ENCODE peak calls at places on chromosome 2, in eight cellular contexts. One of them, this sample, is unnamed.

GRCh38 chr2:68766378-68766845 is 31.8 kb downstream of the ARHGAP25 start:
- DNase-seq in A549: no peak
- DNase-seq in IMR-90: peak
- DNase-seq in stomach: peak
- DNase-seq in AG04450: no peak
- DNase-seq in heart left ventricle: peak
- DNase-seq in HCT116: no peak
- DNase-seq in ovary: peak
- DNase-seq in this sample: no peak

GRCh38 chr2:122469147-122469546 is 713.7 kb downstream of the TSN start:
- DNase-seq in AG04450: no peak
- DNase-seq in IMR-90: no peak
- DNase-seq in stomach: no peak
- DNase-seq in HCT116: no peak
- DNase-seq in ovary: no peak
- DNase-seq in A549: no peak
- DNase-seq in heart left ventricle: no peak
- DNase-seq in this sample: no peak

GRCh38 chr2:189466656-189467055 is 25.4 kb downstream of the WDR75 start:
- DNase-seq in stomach: no peak
- DNase-seq in IMR-90: peak
- DNase-seq in AG04450: peak
- DNase-seq in ovary: no peak
- DNase-seq in A549: peak
- DNase-seq in heart left ventricle: no peak
- DNase-seq in HCT116: no peak
- DNase-seq in this sample: peak

GRCh38 chr2:122100371-122101150 is 345.1 kb downstream of the TSN start:
- DNase-seq in IMR-90: peak
- DNase-seq in HCT116: no peak
- DNase-seq in heart left ventricle: no peak
- DNase-seq in A549: no peak
- DNase-seq in stomach: no peak
- DNase-seq in AG04450: no peak
- DNase-seq in ovary: no peak
- DNase-seq in this sample: no peak

GRCh38 chr2:48457227-48457626 is 72.7 kb upstream of the STON1 start:
- DNase-seq in AG04450: no peak
- DNase-seq in ovary: no peak
- DNase-seq in stomach: no peak
- DNase-seq in A549: no peak
- DNase-seq in heart left ventricle: no peak
- DNase-seq in HCT116: no peak
- DNase-seq in IMR-90: no peak
- DNase-seq in this sample: no peak

GRCh38 chr2:30683240-30683956 is 123.8 kb downstream of the CAPN13 start:
- DNase-seq in ovary: no peak
- DNase-seq in AG04450: no peak
- DNase-seq in A549: no peak
- DNase-seq in stomach: no peak
- DNase-seq in heart left ventricle: no peak
- DNase-seq in IMR-90: no peak
- DNase-seq in HCT116: no peak
- DNase-seq in this sample: no peak

GRCh38 chr2:45190481-45190880 is 181.2 kb upstream of the SIX2 start:
- DNase-seq in heart left ventricle: no peak
- DNase-seq in A549: no peak
- DNase-seq in HCT116: no peak
- DNase-seq in IMR-90: peak
- DNase-seq in AG04450: no peak
- DNase-seq in stomach: no peak
- DNase-seq in ovary: no peak
- DNase-seq in this sample: no peak

GRCh38 chr2:109715302-109715937 is 78.7 kb upstream of the RGPD5 start:
- DNase-seq in IMR-90: no peak
- DNase-seq in AG04450: no peak
- DNase-seq in stomach: peak
- DNase-seq in ovary: peak
- DNase-seq in HCT116: no peak
- DNase-seq in A549: no peak
- DNase-seq in heart left ventricle: no peak
- DNase-seq in this sample: no peak

GRCh38 chr2:191566347-191566746 is 111.6 kb upstream of the NABP1 start:
- DNase-seq in A549: peak
- DNase-seq in AG04450: peak
- DNase-seq in stomach: peak
- DNase-seq in IMR-90: peak
- DNase-seq in heart left ventricle: peak
- DNase-seq in ovary: no peak
- DNase-seq in HCT116: peak
- DNase-seq in this sample: peak

GRCh38 chr2:2013476-2013875 is 269.2 kb upstream of the PXDN start:
- DNase-seq in stomach: no peak
- DNase-seq in IMR-90: no peak
- DNase-seq in HCT116: no peak
- DNase-seq in AG04450: no peak
- DNase-seq in ovary: no peak
- DNase-seq in heart left ventricle: no peak
- DNase-seq in A549: no peak
- DNase-seq in this sample: no peak

GRCh38 chr2:134446431-134447091 is 192.7 kb downstream of the MGAT5 start:
- DNase-seq in heart left ventricle: no peak
- DNase-seq in A549: no peak
- DNase-seq in HCT116: no peak
- DNase-seq in ovary: no peak
- DNase-seq in AG04450: peak
- DNase-seq in IMR-90: peak
- DNase-seq in stomach: no peak
- DNase-seq in this sample: peak

GRCh38 chr2:200588076-200588678 is 2.4 kb downstream of the AOX1 start:
- DNase-seq in heart left ventricle: no peak
- DNase-seq in AG04450: no peak
- DNase-seq in stomach: no peak
- DNase-seq in ovary: no peak
- DNase-seq in HCT116: no peak
- DNase-seq in IMR-90: no peak
- DNase-seq in A549: no peak
- DNase-seq in this sample: no peak
- H3K4me3 ChIP-seq in heart left ventricle: no peak
- H3K4me3 ChIP-seq in AG04450: no peak
- H3K4me3 ChIP-seq in stomach: peak
- H3K4me3 ChIP-seq in ovary: no peak
- H3K4me3 ChIP-seq in HCT116: no peak
- H3K4me3 ChIP-seq in IMR-90: no peak
- H3K4me3 ChIP-seq in A549: no peak
- H3K4me3 ChIP-seq in this sample: peak

GRCh38 chr2:177783835-177784448 is 288.6 kb downstream of the PDE11A start:
- DNase-seq in AG04450: no peak
- DNase-seq in HCT116: no peak
- DNase-seq in stomach: no peak
- DNase-seq in ovary: no peak
- DNase-seq in IMR-90: peak
- DNase-seq in A549: no peak
- DNase-seq in heart left ventricle: no peak
- DNase-seq in this sample: peak
- H3K4me3 ChIP-seq in AG04450: no peak
- H3K4me3 ChIP-seq in HCT116: no peak
- H3K4me3 ChIP-seq in stomach: no peak
- H3K4me3 ChIP-seq in ovary: no peak
- H3K4me3 ChIP-seq in IMR-90: no peak
- H3K4me3 ChIP-seq in A549: no peak
- H3K4me3 ChIP-seq in heart left ventricle: no peak
- H3K4me3 ChIP-seq in this sample: peak

GRCh38 chr2:160270571-160271113 is 70.6 kb upstream of the ITGB6 start:
- DNase-seq in IMR-90: no peak
- DNase-seq in A549: peak
- DNase-seq in ovary: peak
- DNase-seq in HCT116: no peak
- DNase-seq in stomach: peak
- DNase-seq in AG04450: no peak
- DNase-seq in heart left ventricle: no peak
- DNase-seq in this sample: peak
- H3K4me3 ChIP-seq in IMR-90: peak
- H3K4me3 ChIP-seq in A549: peak
- H3K4me3 ChIP-seq in ovary: peak
- H3K4me3 ChIP-seq in HCT116: peak
- H3K4me3 ChIP-seq in stomach: peak
- H3K4me3 ChIP-seq in AG04450: peak
- H3K4me3 ChIP-seq in heart left ventricle: peak
- H3K4me3 ChIP-seq in this sample: peak

DNA sequence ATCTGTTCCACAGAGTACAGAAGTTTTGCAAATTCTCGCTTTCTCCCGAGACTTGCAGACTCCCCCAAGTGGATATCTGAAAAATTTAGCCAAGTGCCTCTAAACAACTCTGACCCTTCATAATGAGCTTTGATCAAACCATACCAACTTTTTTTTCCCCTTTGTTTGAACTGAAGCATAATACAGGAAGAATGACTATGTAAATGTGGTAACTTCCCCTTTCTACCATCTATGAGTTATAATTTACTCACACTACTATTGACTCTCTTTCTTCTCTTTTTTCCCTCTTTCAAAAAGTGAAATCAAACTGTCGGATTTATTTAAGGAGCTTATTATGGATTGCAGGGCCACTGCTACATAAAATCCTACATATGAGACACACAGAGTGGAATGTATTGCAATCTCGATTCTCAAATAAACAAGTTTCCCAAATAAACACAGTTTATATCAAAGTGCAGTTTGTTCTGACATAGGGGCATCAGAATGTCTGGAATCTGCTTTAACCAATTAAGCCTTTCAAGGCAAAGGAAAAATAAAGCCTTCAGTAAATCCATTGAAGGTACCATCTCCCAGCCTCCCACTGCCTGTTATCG is 1.4 kb upstream of the ZNF804A start:
- DNase-seq in heart left ventricle: no peak
- DNase-seq in stomach: no peak
- DNase-seq in HCT116: peak
- DNase-seq in ovary: no peak
- DNase-seq in IMR-90: peak
- DNase-seq in AG04450: peak
- DNase-seq in A549: no peak
- DNase-seq in this sample: peak
- H3K4me3 ChIP-seq in heart left ventricle: no peak
- H3K4me3 ChIP-seq in stomach: peak
- H3K4me3 ChIP-seq in HCT116: peak
- H3K4me3 ChIP-seq in ovary: no peak
- H3K4me3 ChIP-seq in IMR-90: peak
- H3K4me3 ChIP-seq in AG04450: peak
- H3K4me3 ChIP-seq in A549: peak
- H3K4me3 ChIP-seq in this sample: peak

GRCh38 chr2:219057709-219058540 is 2.8 kb downstream of the IHH start:
- DNase-seq in ovary: peak
- DNase-seq in A549: no peak
- DNase-seq in heart left ventricle: peak
- DNase-seq in stomach: peak
- DNase-seq in AG04450: no peak
- DNase-seq in HCT116: peak
- DNase-seq in IMR-90: peak
- DNase-seq in this sample: peak
- H3K4me3 ChIP-seq in ovary: no peak
- H3K4me3 ChIP-seq in A549: peak
- H3K4me3 ChIP-seq in heart left ventricle: peak
- H3K4me3 ChIP-seq in stomach: peak
- H3K4me3 ChIP-seq in AG04450: peak
- H3K4me3 ChIP-seq in HCT116: no peak
- H3K4me3 ChIP-seq in IMR-90: no peak
- H3K4me3 ChIP-seq in this sample: no peak

GRCh38 chr2:159065313-159065712 is 96.9 kb downstream of the TANC1 start:
- DNase-seq in IMR-90: no peak
- DNase-seq in heart left ventricle: no peak
- DNase-seq in AG04450: no peak
- DNase-seq in ovary: no peak
- DNase-seq in HCT116: no peak
- DNase-seq in stomach: no peak
- DNase-seq in A549: no peak
- DNase-seq in this sample: peak
- H3K4me3 ChIP-seq in IMR-90: no peak
- H3K4me3 ChIP-seq in heart left ventricle: no peak
- H3K4me3 ChIP-seq in AG04450: no peak
- H3K4me3 ChIP-seq in ovary: no peak
- H3K4me3 ChIP-seq in HCT116: no peak
- H3K4me3 ChIP-seq in stomach: no peak
- H3K4me3 ChIP-seq in A549: no peak
- H3K4me3 ChIP-seq in this sample: no peak

GRCh38 chr2:230925443-230925878 is 419 bp upstream of the GPR55 start:
- DNase-seq in stomach: peak
- DNase-seq in HCT116: no peak
- DNase-seq in A549: no peak
- DNase-seq in AG04450: no peak
- DNase-seq in heart left ventricle: peak
- DNase-seq in IMR-90: no peak
- DNase-seq in ovary: no peak
- DNase-seq in this sample: no peak

GRCh38 chr2:230922951-230923717 is 1.9 kb downstream of the GPR55 start:
- DNase-seq in IMR-90: no peak
- DNase-seq in A549: no peak
- DNase-seq in heart left ventricle: peak
- DNase-seq in HCT116: no peak
- DNase-seq in AG04450: no peak
- DNase-seq in ovary: peak
- DNase-seq in stomach: peak
- DNase-seq in this sample: no peak

GRCh38 chr2:230925879-230926765 is 1.1 kb upstream of the GPR55 start:
- DNase-seq in AG04450: no peak
- DNase-seq in HCT116: no peak
- DNase-seq in stomach: peak
- DNase-seq in heart left ventricle: peak
- DNase-seq in A549: no peak
- DNase-seq in ovary: no peak
- DNase-seq in IMR-90: no peak
- DNase-seq in this sample: no peak

GRCh38 chr2:230924470-230925341 is at the start of gene GPR55:
- DNase-seq in ovary: peak
- DNase-seq in heart left ventricle: peak
- DNase-seq in HCT116: no peak
- DNase-seq in A549: peak
- DNase-seq in AG04450: no peak
- DNase-seq in IMR-90: no peak
- DNase-seq in stomach: peak
- DNase-seq in this sample: no peak

GRCh38 chr2:230924092-230924469 is 961 bp downstream of the GPR55 start:
- DNase-seq in IMR-90: no peak
- DNase-seq in A549: no peak
- DNase-seq in AG04450: no peak
- DNase-seq in heart left ventricle: peak
- DNase-seq in stomach: no peak
- DNase-seq in HCT116: no peak
- DNase-seq in ovary: peak
- DNase-seq in this sample: no peak
- H3K4me3 ChIP-seq in IMR-90: no peak
- H3K4me3 ChIP-seq in A549: no peak
- H3K4me3 ChIP-seq in AG04450: no peak
- H3K4me3 ChIP-seq in heart left ventricle: no peak
- H3K4me3 ChIP-seq in stomach: no peak
- H3K4me3 ChIP-seq in HCT116: no peak
- H3K4me3 ChIP-seq in ovary: no peak
- H3K4me3 ChIP-seq in this sample: no peak

GRCh38 chr2:74573747-74574562 is 19.4 kb downstream of the DOK1 start:
- DNase-seq in stomach: no peak
- DNase-seq in heart left ventricle: no peak
- DNase-seq in IMR-90: peak
- DNase-seq in A549: no peak
- DNase-seq in HCT116: no peak
- DNase-seq in ovary: no peak
- DNase-seq in AG04450: peak
- DNase-seq in this sample: peak
- H3K4me3 ChIP-seq in stomach: no peak
- H3K4me3 ChIP-seq in heart left ventricle: no peak
- H3K4me3 ChIP-seq in IMR-90: peak
- H3K4me3 ChIP-seq in A549: no peak
- H3K4me3 ChIP-seq in HCT116: no peak
- H3K4me3 ChIP-seq in ovary: no peak
- H3K4me3 ChIP-seq in AG04450: peak
- H3K4me3 ChIP-seq in this sample: peak